ENCODE peak calls at places on chromosomes 2 and 18, in nine cellular contexts. M, D, C, V, P, Y, A, E and B are unnamed samples. For H3K4me1, the result is how much of the 10 kb centered on the place peaks cover.

GRCh38 chr2:53422979-53423378 is 344.6 kb upstream of the CHAC2 start:
- DNase-seq in D (no peak), A (peak), M (peak), C (no peak), V (peak), E (no peak), P (no peak), Y (no peak), B (no peak)

GRCh38 chr2:108920686-108921085 is 68.3 kb downstream of the EDAR start:
- DNase-seq in P (no peak), E (no peak), V (peak), C (no peak), Y (peak), D (no peak), M (no peak), A (no peak), B (no peak)

GRCh38 chr2:36578343-36579296 is 19.3 kb downstream of the FEZ2 start:
- DNase-seq in A (no peak), D (no peak), M (no peak), E (no peak), P (no peak), V (no peak), Y (no peak), C (no peak), B (no peak)

GRCh38 chr18:51575171-51575570 is 377.7 kb upstream of the MEX3C start:
- DNase-seq in E (no peak), C (no peak), A (no peak), P (no peak), M (no peak), D (no peak), Y (no peak), V (no peak), B (no peak)

GRCh38 chr2:232444409-232445148 is 11.4 kb upstream of the ALPI start:
- DNase-seq in V (peak), E (peak), C (peak), D (no peak), M (peak), P (no peak), A (peak), Y (no peak), B (no peak)

GRCh38 chr2:17543848-17544645 is 3.6 kb downstream of the VSNL1 start:
- DNase-seq in Y (no peak), A (peak), C (no peak), E (no peak), D (no peak), V (no peak), M (peak), P (no peak), B (no peak)

GRCh38 chr2:162422894-162423293 is 79.0 kb downstream of the GCA start:
- DNase-seq in M (no peak), C (no peak), D (no peak), E (no peak), A (no peak), V (no peak), P (no peak), Y (no peak), B (no peak)

GRCh38 chr18:45889419-45890059 is 64.1 kb downstream of the SIGLEC15 start:
- DNase-seq in A (no peak), V (no peak), C (no peak), M (no peak), Y (no peak), E (no peak), P (no peak), D (no peak), B (no peak)

GRCh38 chr2:173711816-173712215 is 253.4 kb downstream of the SP3 start:
- DNase-seq in D (no peak), E (no peak), V (no peak), M (no peak), A (no peak), C (no peak), Y (no peak), P (no peak), B (no peak)

GRCh38 chr2:12861344-12861942 is 144.7 kb downstream of the TRIB2 start:
- DNase-seq in D (no peak), E (no peak), P (no peak), Y (no peak), V (no peak), M (peak), C (no peak), A (no peak), B (no peak)

GRCh38 chr2:27264753-27265535 is 2.1 kb upstream of the SLC30A3 start:
- DNase-seq in C (peak), E (peak), D (peak), A (peak), P (no peak), V (peak), M (peak), Y (no peak), B (no peak)

GRCh38 chr2:60260646-60261296 is 292.7 kb downstream of the BCL11A start:
- DNase-seq in E (no peak), Y (no peak), C (no peak), P (no peak), V (peak), M (no peak), D (no peak), A (no peak), B (peak)

GRCh38 chr2:28231110-28231621 is 161.5 kb upstream of the FOSL2 start:
- DNase-seq in V (peak), D (no peak), A (no peak), E (no peak), C (no peak), Y (no peak), P (no peak), M (peak), B (no peak)

GRCh38 chr2:180208841-180209240 is 201.7 kb upstream of the CWC22 start:
- DNase-seq in V (no peak), Y (no peak), C (no peak), A (no peak), M (peak), E (no peak), D (no peak), P (no peak), B (no peak)

GRCh38 chr2:23563673-23564617 is 179.0 kb downstream of the KLHL29 start:
- DNase-seq in P (peak), V (no peak), M (peak), D (no peak), A (no peak), Y (peak), E (no peak), C (no peak), B (no peak)

GRCh38 chr18:24368749-24369148 is 28.9 kb downstream of the OSBPL1A start:
- DNase-seq in D (no peak), M (no peak), Y (no peak), A (no peak), P (no peak), V (no peak), C (no peak), E (no peak), B (no peak)

GRCh38 chr2:241816431-241817121 is 7.6 kb downstream of the NEU4 start:
- DNase-seq in E (no peak), C (no peak), Y (peak), P (peak), M (no peak), V (no peak), A (no peak), D (no peak), B (no peak)

GRCh38 chr2:47083886-47084682 is 71.0 kb downstream of the STPG4 start:
- DNase-seq in C (no peak), V (no peak), P (no peak), D (no peak), Y (peak), M (no peak), A (no peak), E (no peak), B (no peak)

GRCh38 chr2:7023542-7023941 is 106.3 kb downstream of the RNF144A start:
- DNase-seq in V (no peak), D (no peak), M (peak), E (no peak), C (no peak), Y (peak), P (no peak), A (no peak), B (no peak)

GRCh38 chr2:131152065-131152464 is 46.9 kb downstream of the PLEKHB2 start:
- DNase-seq in V (no peak), C (no peak), Y (no peak), M (no peak), A (no peak), P (no peak), D (no peak), E (no peak), B (no peak)

GRCh38 chr18:75226301-75226955 is 15.8 kb downstream of the TSHZ1 start:
- DNase-seq in C (no peak), D (no peak), M (peak), P (no peak), E (no peak), A (peak), V (no peak), Y (no peak), B (no peak)

GRCh38 chr18:75227535-75227934 is 16.9 kb downstream of the TSHZ1 start:
- DNase-seq in A (no peak), E (no peak), V (no peak), D (no peak), P (no peak), Y (no peak), C (no peak), M (no peak), B (no peak)

GRCh38 chr18:75228967-75229366 is 18.4 kb downstream of the TSHZ1 start:
- DNase-seq in A (no peak), V (no peak), Y (no peak), P (no peak), C (no peak), D (no peak), M (no peak), E (no peak), B (no peak)

GRCh38 chr18:75229437-75229836 is 18.8 kb downstream of the TSHZ1 start:
- DNase-seq in A (no peak), E (no peak), Y (no peak), P (no peak), D (no peak), V (no peak), M (no peak), C (no peak), B (no peak)

GRCh38 chr18:75226956-75227316 is 16.3 kb downstream of the TSHZ1 start:
- DNase-seq in V (no peak), D (no peak), M (no peak), P (no peak), A (no peak), E (no peak), Y (no peak), C (no peak), B (no peak)
- H3K4me1 ChIP-seq in V (under half), D (under half), M (under half), P (under half), A (under half), E (under half), Y (under half), C (half or more), B (under half)

GRCh38 chr2:127407661-127408003 is 10.6 kb upstream of the PROC start:
- DNase-seq in Y (no peak), E (no peak), P (no peak), D (no peak), A (no peak), M (no peak), V (no peak), C (no peak), B (no peak)
- H3K27ac ChIP-seq in Y (peak), E (peak), P (peak), D (no peak), A (peak), M (no peak), V (peak), C (no peak), B (peak)

DNA sequence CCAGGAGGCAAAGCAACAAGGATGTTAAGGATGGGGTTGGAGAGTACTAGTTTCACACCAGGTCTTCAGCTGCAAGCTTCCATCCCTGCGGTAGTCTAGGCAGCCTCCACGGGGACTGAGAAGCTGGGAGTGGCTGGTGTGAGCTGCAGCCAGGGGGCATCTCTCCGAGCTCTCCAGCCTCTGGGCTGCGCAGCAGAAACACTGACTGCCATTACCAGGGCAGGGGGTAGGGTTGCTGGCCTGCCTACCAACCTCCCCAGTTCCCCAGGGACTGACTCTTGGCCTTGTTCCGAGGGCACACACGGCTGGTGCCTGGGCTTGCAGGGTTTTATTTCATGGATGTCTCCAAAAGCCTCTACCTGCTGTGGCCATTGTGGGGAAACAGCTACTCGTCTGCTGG is 15.9 kb downstream of the GATA6 start:
- DNase-seq in A (no peak), D (no peak), E (no peak), V (no peak), C (no peak), P (no peak), M (no peak), Y (no peak), B (no peak)
- H3K4me1 ChIP-seq in A (under half), D (under half), E (under half), V (under half), C (under half), P (under half), M (under half), Y (under half), B (under half)

GRCh38 chr18:4781873-4782272 is 326.8 kb upstream of the DLGAP1 start:
- DNase-seq in P (no peak), Y (no peak), M (no peak), D (no peak), A (no peak), E (no peak), C (no peak), V (no peak), B (no peak)
- H3K27ac ChIP-seq in P (no peak), Y (peak), M (no peak), D (no peak), A (no peak), E (no peak), C (no peak), V (no peak), B (no peak)